ENCODE peak calls at places on chromosomes 13 and 19, in six cellular contexts. One of them, this sample, is unnamed.

GRCh38 chr13:110254151-110254679 is 52.7 kb downstream of the COL4A1 start:
- DNase-seq in transverse colon: no peak
- DNase-seq in GM12891: no peak
- DNase-seq in sigmoid colon: no peak
- DNase-seq in body of pancreas: no peak
- DNase-seq in adrenal gland: no peak
- DNase-seq in this sample: no peak

GRCh38 chr19:9793051-9793591 is 24.6 kb upstream of the ZNF846 start:
- DNase-seq in transverse colon: peak
- DNase-seq in GM12891: no peak
- DNase-seq in adrenal gland: peak
- DNase-seq in body of pancreas: peak
- DNase-seq in sigmoid colon: peak
- DNase-seq in this sample: peak

GRCh38 chr19:30665449-30665848 is 293.3 kb downstream of the ZNF536 start:
- DNase-seq in body of pancreas: peak
- DNase-seq in transverse colon: no peak
- DNase-seq in adrenal gland: no peak
- DNase-seq in sigmoid colon: no peak
- DNase-seq in GM12891: no peak
- DNase-seq in this sample: no peak

GRCh38 chr13:89227356-89227755 is 1556.2 kb downstream of the SLITRK5 start:
- DNase-seq in body of pancreas: no peak
- DNase-seq in sigmoid colon: no peak
- DNase-seq in adrenal gland: no peak
- DNase-seq in GM12891: no peak
- DNase-seq in transverse colon: no peak
- DNase-seq in this sample: no peak

GRCh38 chr19:38329651-38330050 is 6.0 kb upstream of the CATSPERG start:
- DNase-seq in adrenal gland: no peak
- DNase-seq in transverse colon: no peak
- DNase-seq in GM12891: no peak
- DNase-seq in sigmoid colon: no peak
- DNase-seq in body of pancreas: no peak
- DNase-seq in this sample: no peak

GRCh38 chr13:106133025-106133424 is 402.4 kb downstream of the EFNB2 start:
- DNase-seq in sigmoid colon: no peak
- DNase-seq in body of pancreas: no peak
- DNase-seq in transverse colon: no peak
- DNase-seq in adrenal gland: no peak
- DNase-seq in GM12891: no peak
- DNase-seq in this sample: no peak

GRCh38 chr19:38411041-38411712 is 8.3 kb downstream of the FAM98C start:
- DNase-seq in sigmoid colon: no peak
- DNase-seq in adrenal gland: no peak
- DNase-seq in transverse colon: no peak
- DNase-seq in GM12891: no peak
- DNase-seq in body of pancreas: no peak
- DNase-seq in this sample: no peak

GRCh38 chr19:28456708-28457320 is 756.1 kb downstream of the UQCRFS1 start:
- DNase-seq in sigmoid colon: no peak
- DNase-seq in GM12891: no peak
- DNase-seq in transverse colon: no peak
- DNase-seq in adrenal gland: no peak
- DNase-seq in body of pancreas: no peak
- DNase-seq in this sample: no peak

GRCh38 chr13:60111726-60112125 is 52.0 kb downstream of the DIAPH3 start:
- DNase-seq in sigmoid colon: no peak
- DNase-seq in transverse colon: no peak
- DNase-seq in body of pancreas: no peak
- DNase-seq in adrenal gland: no peak
- DNase-seq in GM12891: no peak
- DNase-seq in this sample: no peak

GRCh38 chr19:44875666-44876418 is 15.2 kb upstream of the TOMM40 start:
- DNase-seq in sigmoid colon: no peak
- DNase-seq in body of pancreas: peak
- DNase-seq in GM12891: no peak
- DNase-seq in adrenal gland: no peak
- DNase-seq in transverse colon: peak
- DNase-seq in this sample: no peak

GRCh38 chr13:108897955-108898354 is 268.5 kb downstream of the MYO16 start:
- DNase-seq in body of pancreas: no peak
- DNase-seq in GM12891: no peak
- DNase-seq in adrenal gland: no peak
- DNase-seq in transverse colon: no peak
- DNase-seq in sigmoid colon: no peak
- DNase-seq in this sample: no peak

GRCh38 chr19:18091217-18091608 is 4.5 kb upstream of the IL12RB1 start:
- DNase-seq in transverse colon: peak
- DNase-seq in sigmoid colon: peak
- DNase-seq in GM12891: no peak
- DNase-seq in body of pancreas: peak
- DNase-seq in adrenal gland: peak
- DNase-seq in this sample: peak

GRCh38 chr13:63393112-63393511 is 1977.5 kb upstream of the PCDH20 start:
- DNase-seq in transverse colon: no peak
- DNase-seq in adrenal gland: no peak
- DNase-seq in sigmoid colon: no peak
- DNase-seq in GM12891: no peak
- DNase-seq in body of pancreas: no peak
- DNase-seq in this sample: no peak

GRCh38 chr13:49217962-49218492 is 2.1 kb upstream of the MLNR start:
- DNase-seq in transverse colon: no peak
- DNase-seq in adrenal gland: no peak
- DNase-seq in body of pancreas: no peak
- DNase-seq in GM12891: no peak
- DNase-seq in sigmoid colon: no peak
- DNase-seq in this sample: no peak

GRCh38 chr13:75345191-75345590 is 136.8 kb downstream of the TBC1D4 start:
- DNase-seq in transverse colon: no peak
- DNase-seq in sigmoid colon: no peak
- DNase-seq in adrenal gland: no peak
- DNase-seq in body of pancreas: no peak
- DNase-seq in GM12891: no peak
- DNase-seq in this sample: no peak

GRCh38 chr19:10961073-10961762 is 388 bp downstream of the SMARCA4 start:
- DNase-seq in transverse colon: peak
- DNase-seq in body of pancreas: peak
- DNase-seq in GM12891: no peak
- DNase-seq in sigmoid colon: peak
- DNase-seq in adrenal gland: no peak
- DNase-seq in this sample: peak

GRCh38 chr19:55640577-55641375 is at the start of gene ZNF580:
- DNase-seq in GM12891: peak
- DNase-seq in sigmoid colon: peak
- DNase-seq in transverse colon: peak
- DNase-seq in body of pancreas: peak
- DNase-seq in adrenal gland: peak
- DNase-seq in this sample: peak
- TF ChIP-seq POLR2A in GM12891: no peak
- TF ChIP-seq POLR2A in sigmoid colon: no peak
- TF ChIP-seq POLR2A in transverse colon: peak
- TF ChIP-seq POLR2A in body of pancreas: peak
- TF ChIP-seq POLR2A in adrenal gland: peak
- TF ChIP-seq POLR2A in this sample: no peak

GRCh38 chr13:77329133-77330008 is 2.5 kb upstream of the MYCBP2 start:
- DNase-seq in adrenal gland: peak
- DNase-seq in sigmoid colon: peak
- DNase-seq in transverse colon: peak
- DNase-seq in GM12891: peak
- DNase-seq in body of pancreas: peak
- DNase-seq in this sample: peak
- TF ChIP-seq POLR2A in adrenal gland: peak
- TF ChIP-seq POLR2A in sigmoid colon: peak
- TF ChIP-seq POLR2A in transverse colon: peak
- TF ChIP-seq POLR2A in GM12891: peak
- TF ChIP-seq POLR2A in body of pancreas: peak
- TF ChIP-seq POLR2A in this sample: no peak

DNA sequence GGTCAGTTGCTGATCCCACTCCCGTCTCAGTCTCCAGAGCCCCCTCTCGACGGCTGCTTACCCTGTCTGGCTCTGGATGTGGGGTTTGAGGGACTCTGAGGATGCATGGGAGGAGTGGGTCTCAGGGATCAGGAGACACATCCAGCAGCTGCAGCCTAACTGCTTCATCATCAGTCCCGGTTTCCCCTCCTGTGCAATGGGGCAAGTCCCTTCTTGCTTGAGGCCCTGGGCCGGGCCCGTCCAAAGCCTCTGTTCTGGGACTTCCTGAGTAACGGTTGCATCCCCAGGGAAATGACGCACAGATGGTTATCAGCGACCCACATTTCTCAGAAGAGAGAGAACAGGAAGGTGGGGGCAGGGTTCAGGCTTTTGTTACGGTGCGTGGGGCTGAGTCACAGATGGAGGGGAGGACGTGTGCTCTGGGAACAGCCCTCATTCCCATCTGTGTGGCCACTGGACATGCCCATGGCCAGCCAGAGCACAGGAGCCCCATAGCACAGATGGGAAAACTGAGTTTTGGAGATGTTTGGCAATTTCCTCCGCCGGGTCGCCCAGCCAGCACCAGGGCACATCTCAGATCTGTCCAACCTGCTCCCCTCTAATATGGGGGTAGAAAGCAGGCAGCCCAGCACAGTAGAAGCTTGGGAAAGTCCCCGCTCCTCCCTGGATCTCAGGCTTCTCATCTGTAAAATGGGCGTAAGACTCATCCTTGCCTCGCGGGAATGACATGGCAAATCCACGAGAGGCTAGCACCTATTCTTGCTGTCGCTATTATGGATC is 19.3 kb downstream of the GNA15 start:
- DNase-seq in GM12891: peak
- DNase-seq in sigmoid colon: peak
- DNase-seq in body of pancreas: peak
- DNase-seq in adrenal gland: peak
- DNase-seq in transverse colon: peak
- DNase-seq in this sample: peak
- TF ChIP-seq POLR2A in GM12891: peak
- TF ChIP-seq POLR2A in sigmoid colon: no peak
- TF ChIP-seq POLR2A in body of pancreas: no peak
- TF ChIP-seq POLR2A in adrenal gland: no peak
- TF ChIP-seq POLR2A in transverse colon: peak
- TF ChIP-seq POLR2A in this sample: no peak

DNA sequence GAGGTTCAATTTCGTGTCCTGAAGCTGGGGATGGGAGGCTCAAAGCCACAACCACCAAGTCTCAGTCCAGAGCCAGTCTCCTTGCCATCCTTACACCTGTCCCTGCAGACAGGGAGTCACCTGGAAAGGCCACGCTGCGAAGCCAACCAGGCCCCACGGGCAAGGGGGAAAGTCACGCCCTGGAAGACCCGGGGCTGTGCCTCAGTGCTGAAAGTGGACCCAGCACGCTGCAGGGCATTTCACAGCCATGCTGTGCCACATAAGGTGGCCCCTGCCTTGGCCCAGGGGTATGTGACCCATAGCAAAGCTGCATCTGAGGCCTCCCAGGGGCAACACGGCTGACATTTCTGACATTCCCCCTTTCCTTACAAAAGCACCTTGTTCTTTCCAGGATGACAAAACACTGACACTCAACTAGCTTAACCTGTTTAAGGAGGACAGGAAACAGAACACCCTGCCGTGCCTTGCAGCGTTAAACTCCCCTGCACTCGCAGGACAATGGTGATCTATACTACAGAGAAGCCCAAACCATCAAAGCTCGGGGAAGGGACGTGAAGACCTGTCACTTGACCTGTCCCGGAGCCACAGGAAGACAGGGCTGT is 14.8 kb downstream of the CHERP start:
- DNase-seq in adrenal gland: no peak
- DNase-seq in body of pancreas: no peak
- DNase-seq in sigmoid colon: no peak
- DNase-seq in GM12891: no peak
- DNase-seq in transverse colon: no peak
- DNase-seq in this sample: no peak
- TF ChIP-seq POLR2A in adrenal gland: no peak
- TF ChIP-seq POLR2A in body of pancreas: no peak
- TF ChIP-seq POLR2A in sigmoid colon: no peak
- TF ChIP-seq POLR2A in GM12891: no peak
- TF ChIP-seq POLR2A in transverse colon: no peak
- TF ChIP-seq POLR2A in this sample: no peak

DNA sequence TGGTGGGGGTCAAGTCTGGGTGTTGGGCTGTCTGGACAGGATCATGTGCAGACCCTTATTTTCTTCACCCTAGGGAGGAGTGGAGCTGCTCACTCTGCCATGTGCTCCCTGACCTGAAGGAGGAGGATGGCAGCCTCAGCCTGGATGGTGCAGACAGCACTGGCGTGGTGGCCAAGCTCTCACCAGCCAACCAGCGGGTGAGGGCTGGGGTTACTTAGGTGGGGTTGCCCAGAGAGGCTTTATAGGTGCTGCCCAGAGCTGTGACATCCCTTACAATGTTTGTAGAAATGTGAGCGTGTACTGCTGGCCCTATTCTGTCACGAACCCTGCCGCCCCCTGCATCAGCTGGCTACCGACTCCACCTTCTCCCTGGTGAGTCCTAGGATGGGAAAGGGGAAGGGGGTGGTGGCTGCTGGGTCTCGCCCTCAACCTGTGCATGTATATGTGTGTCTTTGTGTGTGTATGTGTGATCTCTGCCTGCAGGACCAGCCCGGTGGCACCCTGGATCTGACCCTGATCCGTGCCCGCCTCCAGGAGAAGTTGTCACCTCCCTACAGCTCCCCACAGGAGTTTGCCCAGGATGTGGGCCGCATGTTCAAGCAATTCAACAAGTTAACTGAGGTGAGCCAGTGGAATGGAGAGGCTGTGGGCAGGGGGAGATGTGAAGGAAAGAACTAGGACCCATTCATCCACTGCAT is 5.1 kb downstream of the CHMP2A start:
- DNase-seq in adrenal gland: no peak
- DNase-seq in body of pancreas: no peak
- DNase-seq in GM12891: no peak
- DNase-seq in transverse colon: no peak
- DNase-seq in sigmoid colon: peak
- DNase-seq in this sample: no peak
- TF ChIP-seq POLR2A in adrenal gland: no peak
- TF ChIP-seq POLR2A in body of pancreas: no peak
- TF ChIP-seq POLR2A in GM12891: no peak
- TF ChIP-seq POLR2A in transverse colon: no peak
- TF ChIP-seq POLR2A in sigmoid colon: no peak
- TF ChIP-seq POLR2A in this sample: no peak